ENCODE peak calls at places on chromosomes 1 and 21, in six cellular contexts. L is IMR-90, V is breast epithelium, C is GM12878, O is HCT116, Q is thyroid gland. M is an unnamed sample.

GRCh38 chr1:76901158-76901767 is 34.0 kb downstream of the ST6GALNAC5 start:
- DNase-seq in V (no peak), L (peak; percentile 58), Q (peak; percentile 14), O (peak; percentile 54), C (peak; percentile 9), M (peak; percentile 65)

GRCh38 chr1:53944469-53945182 is 873 bp downstream of the IFT25 start:
- DNase-seq in O (no peak), L (no peak), Q (peak; percentile 29), V (no peak), C (no peak), M (no peak)

GRCh38 chr1:24189528-24189927 is 2.4 kb upstream of the IFNLR1 start:
- DNase-seq in V (no peak), O (no peak), L (no peak), Q (no peak), C (peak; percentile 80), M (no peak)

GRCh38 chr1:226201029-226201593 is 14.6 kb upstream of the ACBD3 start:
- DNase-seq in L (peak; percentile 9), V (no peak), Q (no peak), O (peak; percentile 13), C (no peak), M (no peak)

GRCh38 chr21:26795866-26796329 is 49.3 kb downstream of the ADAMTS1 start:
- DNase-seq in Q (no peak), O (no peak), L (peak; percentile 100), V (no peak), C (no peak), M (peak; percentile 72)

GRCh38 chr21:42310411-42311001 is 4.7 kb downstream of the TFF3 start:
- DNase-seq in V (no peak), L (no peak), C (no peak), O (no peak), Q (peak; percentile 33), M (no peak)

GRCh38 chr1:4106731-4107130 is 206.7 kb upstream of the C1orf174 start:
- DNase-seq in Q (no peak), C (no peak), L (no peak), O (no peak), V (no peak), M (no peak)

GRCh38 chr1:226717256-226717909 is 21.7 kb downstream of the ITPKB start:
- DNase-seq in Q (no peak), L (no peak), V (no peak), C (no peak), O (no peak), M (peak; percentile 41)

GRCh38 chr1:19762175-19762779 is 37.4 kb downstream of the TMCO4 start:
- DNase-seq in Q (peak; percentile 33), L (peak; percentile 23), O (no peak), C (no peak), V (no peak), M (peak; percentile 46)

GRCh38 chr1:214473392-214473791 is 78.0 kb downstream of the PTPN14 start:
- DNase-seq in C (no peak), O (no peak), V (no peak), Q (no peak), L (peak; percentile 76), M (no peak)

GRCh38 chr1:19208710-19209438 is 1.2 kb downstream of the UBR4 start:
- DNase-seq in O (no peak), Q (no peak), C (no peak), V (no peak), L (peak; percentile 91), M (no peak)

GRCh38 chr1:175035860-175036259 is 12.6 kb upstream of the MRPS14 start:
- DNase-seq in Q (no peak), L (no peak), V (no peak), C (no peak), O (no peak), M (no peak)

GRCh38 chr21:43902441-43902840 is 37.4 kb downstream of the AGPAT3 start:
- DNase-seq in Q (no peak), L (peak; percentile 27), V (no peak), C (no peak), O (no peak), M (peak; percentile 84)

GRCh38 chr1:154962238-154962678 is 676 bp upstream of the PYGO2 start:
- DNase-seq in L (peak; percentile 22), V (no peak), Q (peak; percentile 52), C (no peak), O (no peak), M (peak; percentile 71)

GRCh38 chr1:47192458-47193384 is 2.9 kb upstream of the PDZK1IP1 start:
- DNase-seq in C (no peak), O (peak; percentile 42), Q (peak; percentile 77), V (peak; percentile 56), L (peak; percentile 53), M (peak; percentile 88)

GRCh38 chr1:66696771-66697170 is 55.5 kb upstream of the DYNLT5 start:
- DNase-seq in L (no peak), C (no peak), O (no peak), Q (no peak), V (no peak), M (no peak)

GRCh38 chr1:47262787-47263413 is 30.9 kb upstream of the TAL1 start:
- DNase-seq in L (peak; percentile 38), O (peak; percentile 24), V (no peak), Q (peak; percentile 14), C (no peak), M (peak; percentile 21)

GRCh38 chr1:48470506-48470905 is 1.5 kb downstream of the SPATA6 start:
- DNase-seq in O (no peak), L (no peak), Q (peak; percentile 32), C (no peak), V (no peak), M (peak; percentile 60)

GRCh38 chr1:193730017-193730416 is 543.6 kb upstream of the B3GALT2 start:
- DNase-seq in L (peak; percentile 61), C (no peak), O (no peak), V (no peak), Q (no peak), M (peak; percentile 83)

DNA sequence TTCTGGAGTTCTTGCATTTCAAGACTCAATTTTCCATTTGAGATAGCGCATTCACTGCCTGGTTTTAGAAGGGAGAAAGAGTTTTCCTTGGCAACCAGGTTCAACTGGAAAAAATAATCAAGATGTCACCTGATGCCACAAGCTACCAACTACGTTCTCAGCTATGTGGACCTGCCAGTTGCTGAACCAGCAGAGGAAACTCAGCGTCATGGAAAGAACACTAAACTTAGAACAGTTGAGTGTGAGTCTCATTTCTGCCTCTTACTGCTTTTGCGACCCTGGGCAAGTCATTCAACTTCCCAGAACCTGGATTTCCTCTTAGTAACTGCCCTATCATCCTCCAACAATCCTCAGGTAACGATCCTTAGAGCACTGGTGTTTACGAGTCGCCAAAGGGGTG is 373.0 kb upstream of the ESRRG start:
- DNase-seq in L (no peak), C (no peak), V (no peak), Q (no peak), O (no peak), M (no peak)
- H3K4me3 ChIP-seq in L (no peak overlapping the region), C (no peak overlapping the region), V (no peak overlapping the region), Q (no peak overlapping the region), O (no peak overlapping the region), M (no peak overlapping the region)

DNA sequence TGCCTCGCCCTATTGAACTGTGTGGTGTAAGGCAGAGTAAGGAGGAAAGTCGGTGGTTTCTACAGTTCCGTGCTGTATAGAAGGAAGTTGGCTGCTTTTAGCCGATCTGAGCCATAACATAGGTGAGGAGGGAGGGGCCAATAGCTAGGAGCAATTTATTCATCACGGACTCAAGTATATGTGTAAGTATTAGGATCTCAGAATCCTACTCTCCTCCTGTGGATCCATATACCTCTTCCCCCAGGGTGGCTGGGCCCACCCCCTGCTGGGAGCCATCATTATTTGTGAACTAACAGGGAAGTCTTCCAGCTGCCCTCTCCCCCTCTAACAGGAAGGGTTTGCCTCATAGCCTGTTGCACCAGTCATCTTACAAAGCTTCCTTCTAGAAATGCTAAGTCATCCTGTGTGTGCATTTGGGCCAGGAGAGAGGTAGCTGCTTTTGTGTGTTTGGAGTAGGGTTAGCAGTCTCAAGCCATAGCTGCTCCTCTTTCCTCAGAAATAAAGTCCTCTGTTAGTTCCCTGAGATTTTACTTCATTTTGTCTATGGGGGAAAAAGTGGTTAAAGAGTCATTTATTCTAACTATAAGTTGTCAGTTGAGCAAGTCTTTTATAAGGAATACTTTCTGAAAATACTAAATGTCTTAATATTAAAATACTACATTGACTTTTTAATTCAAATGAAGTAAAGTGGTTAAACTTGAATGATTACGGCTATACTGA is 14.9 kb upstream of the CENPS start:
- DNase-seq in Q (no peak), V (no peak), O (no peak), C (no peak), L (peak; percentile 91), M (no peak)
- TF ChIP-seq POLR2A in Q (no peak), V (no peak), O (no peak), C (no peak), L (peak; percentile 66), M (no peak)

GRCh38 chr1:147171399-147172167 is 687 bp downstream of the PRKAB2 start:
- DNase-seq in Q (peak; percentile 3), L (no peak), V (peak; percentile 24), C (no peak), O (no peak), M (peak; percentile 24)

GRCh38 chr1:147167361-147167760 is 4.9 kb downstream of the PRKAB2 start:
- DNase-seq in C (no peak), O (peak; percentile 61), Q (no peak), L (peak; percentile 96), V (no peak), M (no peak)

GRCh38 chr1:147169840-147170674 is 2.2 kb downstream of the PRKAB2 start:
- DNase-seq in V (no peak), C (no peak), Q (no peak), L (no peak), O (no peak), M (no peak)

GRCh38 chr1:147168626-147169058 is 3.6 kb downstream of the PRKAB2 start:
- DNase-seq in V (no peak), Q (peak; percentile 3), O (no peak), L (peak; percentile 42), C (no peak), M (no peak)

GRCh38 chr1:147169171-147169570 is 3.1 kb downstream of the PRKAB2 start:
- DNase-seq in Q (no peak), C (no peak), O (no peak), V (no peak), L (no peak), M (no peak)
- H3K4me3 ChIP-seq in Q (no peak overlapping the region), C (no peak overlapping the region), O (no peak overlapping the region), V (no peak overlapping the region), L (no peak overlapping the region), M (no peak overlapping the region)

GRCh38 chr1:201296371-201296770 is 13.1 kb downstream of the PKP1 start:
- DNase-seq in O (no peak), V (no peak), L (no peak), C (no peak), Q (no peak), M (no peak)

GRCh38 chr1:201295346-201295745 is 12.0 kb downstream of the PKP1 start:
- DNase-seq in C (no peak), Q (no peak), O (no peak), V (no peak), L (no peak), M (no peak)

GRCh38 chr1:201294876-201295275 is 11.6 kb downstream of the PKP1 start:
- DNase-seq in C (no peak), L (no peak), O (no peak), V (no peak), Q (no peak), M (no peak)

GRCh38 chr1:201298381-201299367 is 15.4 kb downstream of the PKP1 start:
- DNase-seq in O (no peak), C (no peak), Q (no peak), V (no peak), L (no peak), M (no peak)

DNA sequence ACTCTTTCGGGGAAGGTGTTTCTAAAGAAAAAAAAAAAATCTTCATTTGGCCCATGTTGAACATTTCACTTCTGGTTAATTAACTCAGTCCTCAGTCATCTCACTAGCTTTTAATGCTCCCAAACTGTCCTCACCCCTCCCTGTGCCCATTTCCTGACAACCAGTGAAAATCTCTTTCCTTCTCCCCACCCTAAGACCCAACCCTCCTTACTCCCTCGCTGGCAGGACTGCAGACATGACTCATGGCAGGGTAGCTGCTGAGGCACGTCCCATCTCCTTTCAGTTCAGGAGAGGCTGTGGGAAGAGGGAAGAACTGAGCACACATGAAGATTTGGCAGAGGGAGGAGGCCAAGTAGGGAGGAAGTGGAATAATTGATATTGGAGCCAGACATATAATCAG is 12.6 kb downstream of the PKP1 start:
- DNase-seq in O (no peak), Q (no peak), V (no peak), C (no peak), L (peak; percentile 58), M (no peak)
- TF ChIP-seq POLR2A in O (no peak), Q (no peak), V (no peak), C (no peak), L (no peak), M (no peak)